ENCODE peak calls at places on chromosomes 16 and 17, in four cellular contexts. One of them, this sample, is unnamed.

GRCh38 chr17:75031972-75032895 is 14.5 kb downstream of the ATP5PD start:
- DNase-seq in IMR-90: peak; percentile 84
- DNase-seq in DND-41: no peak
- DNase-seq in mammary epithelial cell: peak; percentile 72
- DNase-seq in this sample: no peak

GRCh38 chr16:48003226-48003907 is 152.4 kb downstream of the ABCC12 start:
- DNase-seq in IMR-90: no peak
- DNase-seq in DND-41: no peak
- DNase-seq in mammary epithelial cell: peak; percentile 96
- DNase-seq in this sample: no peak

GRCh38 chr16:85103096-85104079 is 8.9 kb downstream of the CIBAR2 start:
- DNase-seq in IMR-90: no peak
- DNase-seq in DND-41: no peak
- DNase-seq in mammary epithelial cell: no peak
- DNase-seq in this sample: no peak

GRCh38 chr17:46741122-46741725 is 77.3 kb downstream of the WNT3 start:
- DNase-seq in IMR-90: no peak
- DNase-seq in DND-41: no peak
- DNase-seq in mammary epithelial cell: no peak
- DNase-seq in this sample: no peak

GRCh38 chr17:358491-359133 is 6.0 kb upstream of the RPH3AL start:
- DNase-seq in IMR-90: no peak
- DNase-seq in DND-41: no peak
- DNase-seq in mammary epithelial cell: no peak
- DNase-seq in this sample: no peak

GRCh38 chr17:81792675-81793615 is 11.0 kb upstream of the GCGR start:
- DNase-seq in IMR-90: no peak
- DNase-seq in DND-41: no peak
- DNase-seq in mammary epithelial cell: no peak
- DNase-seq in this sample: no peak

GRCh38 chr17:77692571-77693161 is 265.8 kb upstream of the TNRC6C start:
- DNase-seq in IMR-90: peak; percentile 9
- DNase-seq in DND-41: peak; percentile 29
- DNase-seq in mammary epithelial cell: peak; percentile 51
- DNase-seq in this sample: no peak

GRCh38 chr17:77594416-77595209 is 363.9 kb upstream of the TNRC6C start:
- DNase-seq in IMR-90: no peak
- DNase-seq in DND-41: peak; percentile 45
- DNase-seq in mammary epithelial cell: no peak
- DNase-seq in this sample: no peak

GRCh38 chr17:35890774-35891155 is 10.6 kb upstream of the CCL5 start:
- DNase-seq in IMR-90: no peak
- DNase-seq in DND-41: peak; percentile 55
- DNase-seq in mammary epithelial cell: no peak
- DNase-seq in this sample: no peak

GRCh38 chr17:22374741-22375140 is 682.4 kb downstream of the KCNJ18 start:
- DNase-seq in IMR-90: no peak
- DNase-seq in DND-41: no peak
- DNase-seq in mammary epithelial cell: no peak
- DNase-seq in this sample: no peak

GRCh38 chr17:29594441-29595090 is 1.6 kb downstream of the ANKRD13B start:
- DNase-seq in IMR-90: no peak
- DNase-seq in DND-41: no peak
- DNase-seq in mammary epithelial cell: no peak
- DNase-seq in this sample: no peak

GRCh38 chr16:1964046-1964505 is 550 bp downstream of the RPS2 start:
- DNase-seq in IMR-90: no peak
- DNase-seq in DND-41: peak; percentile 42
- DNase-seq in mammary epithelial cell: peak; percentile 17
- DNase-seq in this sample: peak; percentile 67

GRCh38 chr17:41065829-41066624 is at the start of gene KRTAP2-4:
- DNase-seq in IMR-90: peak; percentile 98
- DNase-seq in DND-41: no peak
- DNase-seq in mammary epithelial cell: peak; percentile 96
- DNase-seq in this sample: no peak

GRCh38 chr17:78438271-78438691 is 59.8 kb downstream of the PGS1 start:
- DNase-seq in IMR-90: no peak
- DNase-seq in DND-41: no peak
- DNase-seq in mammary epithelial cell: no peak
- DNase-seq in this sample: no peak

GRCh38 chr16:68401871-68402747 is 46.2 kb downstream of the SMPD3 start:
- DNase-seq in IMR-90: peak; percentile 68
- DNase-seq in DND-41: no peak
- DNase-seq in mammary epithelial cell: peak; percentile 41
- DNase-seq in this sample: no peak

GRCh38 chr16:89732918-89733242 is 11.5 kb downstream of the ZNF276 start:
- DNase-seq in IMR-90: no peak
- DNase-seq in DND-41: no peak
- DNase-seq in mammary epithelial cell: no peak
- DNase-seq in this sample: no peak

GRCh38 chr16:73921295-73921694 is 375.3 kb upstream of the PSMD7 start:
- DNase-seq in IMR-90: no peak
- DNase-seq in DND-41: no peak
- DNase-seq in mammary epithelial cell: no peak
- DNase-seq in this sample: no peak

GRCh38 chr17:28371245-28372202 is at the start of gene SARM1:
- DNase-seq in IMR-90: peak; percentile 85
- DNase-seq in DND-41: peak; percentile 66
- DNase-seq in mammary epithelial cell: peak; percentile 27
- DNase-seq in this sample: peak; percentile 91

GRCh38 chr17:77735341-77736206 is 222.9 kb upstream of the TNRC6C start:
- DNase-seq in IMR-90: no peak
- DNase-seq in DND-41: peak; percentile 1
- DNase-seq in mammary epithelial cell: no peak
- DNase-seq in this sample: no peak

GRCh38 chr17:75059369-75060345 is 12.6 kb downstream of the KCTD2 start:
- DNase-seq in IMR-90: peak; percentile 81
- DNase-seq in DND-41: no peak
- DNase-seq in mammary epithelial cell: no peak
- DNase-seq in this sample: no peak

GRCh38 chr17:73064084-73064938 is 28.2 kb downstream of the SLC39A11 start:
- DNase-seq in IMR-90: no peak
- DNase-seq in DND-41: peak; percentile 58
- DNase-seq in mammary epithelial cell: no peak
- DNase-seq in this sample: no peak

GRCh38 chr16:71666928-71667707 is 41.1 kb downstream of the MARVELD3 start:
- DNase-seq in IMR-90: no peak
- DNase-seq in DND-41: no peak
- DNase-seq in mammary epithelial cell: no peak
- DNase-seq in this sample: no peak

GRCh38 chr17:14301761-14302401 is 1.0 kb downstream of the HS3ST3B1 start:
- DNase-seq in IMR-90: peak; percentile 48
- DNase-seq in DND-41: peak; percentile 56
- DNase-seq in mammary epithelial cell: peak; percentile 58
- DNase-seq in this sample: peak; percentile 43

GRCh38 chr16:57539072-57539796 is 2.9 kb upstream of the CCDC102A start:
- DNase-seq in IMR-90: no peak
- DNase-seq in DND-41: no peak
- DNase-seq in mammary epithelial cell: no peak
- DNase-seq in this sample: peak; percentile 81

GRCh38 chr17:78753316-78754250 is 28.5 kb downstream of the CYTH1 start:
- DNase-seq in IMR-90: peak; percentile 43
- DNase-seq in DND-41: no peak
- DNase-seq in mammary epithelial cell: no peak
- DNase-seq in this sample: no peak

DNA sequence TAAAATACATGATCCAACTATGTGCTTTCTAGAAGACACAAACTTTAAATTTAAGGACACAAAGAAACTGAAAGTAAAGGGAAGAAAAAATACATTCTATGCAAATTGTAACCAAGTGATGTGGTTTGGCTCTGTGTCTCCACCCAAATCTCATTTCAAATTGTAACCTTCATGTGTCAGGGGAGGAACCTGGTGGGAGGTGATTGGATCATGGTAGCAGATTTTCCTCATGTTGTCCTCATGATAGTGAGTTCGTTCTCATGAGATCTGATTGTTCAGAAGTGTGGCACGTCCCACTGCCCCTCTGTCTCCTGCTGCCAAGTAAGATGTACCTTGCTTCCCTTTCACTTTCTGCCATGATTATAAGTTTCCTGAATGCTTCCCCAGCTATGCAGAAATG is 15.0 kb downstream of the OR1A1 start:
- DNase-seq in IMR-90: no peak
- DNase-seq in DND-41: no peak
- DNase-seq in mammary epithelial cell: no peak
- DNase-seq in this sample: no peak
- H3K4me3 ChIP-seq in IMR-90: no peak overlapping the region
- H3K4me3 ChIP-seq in DND-41: no peak overlapping the region
- H3K4me3 ChIP-seq in mammary epithelial cell: no peak overlapping the region
- H3K4me3 ChIP-seq in this sample: no peak overlapping the region

GRCh38 chr16:59224426-59224825 is 490.3 kb upstream of the GOT2 start:
- DNase-seq in IMR-90: no peak
- DNase-seq in DND-41: no peak
- DNase-seq in mammary epithelial cell: no peak
- DNase-seq in this sample: no peak
- TF ChIP-seq CTCF in IMR-90: no peak
- TF ChIP-seq CTCF in DND-41: no peak
- TF ChIP-seq CTCF in mammary epithelial cell: no peak
- TF ChIP-seq CTCF in this sample: no peak

GRCh38 chr17:67469208-67469980 is 92.3 kb downstream of the PITPNC1 start:
- DNase-seq in IMR-90: peak; percentile 28
- DNase-seq in DND-41: peak; percentile 40
- DNase-seq in mammary epithelial cell: no peak
- DNase-seq in this sample: no peak
- H3K4me3 ChIP-seq in IMR-90: no peak overlapping the region
- H3K4me3 ChIP-seq in DND-41: no peak overlapping the region
- H3K4me3 ChIP-seq in mammary epithelial cell: no peak overlapping the region
- H3K4me3 ChIP-seq in this sample: no peak overlapping the region

GRCh38 chr16:15457958-15458357 is 23.6 kb downstream of the BMERB1 start:
- DNase-seq in IMR-90: no peak
- DNase-seq in DND-41: no peak
- DNase-seq in mammary epithelial cell: no peak
- DNase-seq in this sample: no peak
- TF ChIP-seq CTCF in IMR-90: no peak
- TF ChIP-seq CTCF in DND-41: no peak
- TF ChIP-seq CTCF in mammary epithelial cell: no peak
- TF ChIP-seq CTCF in this sample: no peak

GRCh38 chr17:80790021-80790765 is 201.4 kb upstream of the CHMP6 start:
- DNase-seq in IMR-90: no peak
- DNase-seq in DND-41: peak; percentile 67
- DNase-seq in mammary epithelial cell: no peak
- DNase-seq in this sample: peak; percentile 65

GRCh38 chr17:80791758-80792284 is 199.8 kb upstream of the CHMP6 start:
- DNase-seq in IMR-90: peak; percentile 100
- DNase-seq in DND-41: peak; percentile 21
- DNase-seq in mammary epithelial cell: peak; percentile 82
- DNase-seq in this sample: peak; percentile 44

GRCh38 chr17:80792373-80792781 is 199.3 kb upstream of the CHMP6 start:
- DNase-seq in IMR-90: peak; percentile 56
- DNase-seq in DND-41: no peak
- DNase-seq in mammary epithelial cell: no peak
- DNase-seq in this sample: no peak

GRCh38 chr17:80789356-80789902 is 202.2 kb upstream of the CHMP6 start:
- DNase-seq in IMR-90: peak; percentile 97
- DNase-seq in DND-41: peak; percentile 77
- DNase-seq in mammary epithelial cell: peak; percentile 74
- DNase-seq in this sample: no peak

DNA sequence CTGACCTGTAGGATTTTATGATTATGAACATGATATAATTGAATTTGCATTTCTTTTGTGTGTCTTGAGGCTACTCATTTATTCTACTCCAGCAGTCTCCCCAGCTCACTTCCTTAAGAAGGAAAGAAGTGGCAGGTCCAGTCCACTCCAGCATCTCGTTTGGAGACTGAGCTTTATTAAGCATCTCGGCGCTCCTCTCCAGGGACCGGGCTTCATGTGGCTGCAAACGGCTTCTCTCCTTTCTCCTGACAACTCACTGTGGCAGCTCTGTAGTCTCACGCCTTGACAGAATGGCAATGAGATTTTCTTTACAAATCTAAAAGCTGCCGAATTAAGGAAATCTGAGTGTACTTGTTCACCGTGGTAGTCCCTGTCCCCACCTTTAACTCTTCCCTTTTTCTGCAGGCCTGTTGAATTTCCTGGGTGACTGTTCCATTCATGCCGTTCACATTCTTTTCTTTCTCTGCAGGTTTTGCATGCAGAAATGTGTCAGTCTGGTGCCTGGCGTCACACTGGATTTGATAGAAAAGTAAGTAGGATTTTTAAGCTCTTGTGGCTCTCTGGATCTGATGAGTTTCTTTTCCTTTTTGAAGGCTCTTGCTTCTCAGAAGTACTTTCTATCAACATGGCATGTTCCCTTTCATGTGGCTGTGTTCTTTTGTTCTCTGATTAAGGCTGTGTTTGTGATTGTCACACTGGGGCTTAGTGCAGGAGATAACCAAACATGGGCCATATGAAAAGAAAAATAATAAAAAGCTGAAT is 200.5 kb upstream of the CHMP6 start:
- DNase-seq in IMR-90: no peak
- DNase-seq in DND-41: peak; percentile 38
- DNase-seq in mammary epithelial cell: no peak
- DNase-seq in this sample: no peak
- H3K4me3 ChIP-seq in IMR-90: no peak overlapping the region
- H3K4me3 ChIP-seq in DND-41: no peak overlapping the region
- H3K4me3 ChIP-seq in mammary epithelial cell: no peak overlapping the region
- H3K4me3 ChIP-seq in this sample: no peak overlapping the region

GRCh38 chr16:50368410-50369132 is at the start of gene BRD7:
- DNase-seq in IMR-90: peak; percentile 37
- DNase-seq in DND-41: peak; percentile 83
- DNase-seq in mammary epithelial cell: peak; percentile 42
- DNase-seq in this sample: peak; percentile 82
- TF ChIP-seq CTCF in IMR-90: peak; percentile 56
- TF ChIP-seq CTCF in DND-41: peak; percentile 60
- TF ChIP-seq CTCF in mammary epithelial cell: no peak
- TF ChIP-seq CTCF in this sample: no peak

DNA sequence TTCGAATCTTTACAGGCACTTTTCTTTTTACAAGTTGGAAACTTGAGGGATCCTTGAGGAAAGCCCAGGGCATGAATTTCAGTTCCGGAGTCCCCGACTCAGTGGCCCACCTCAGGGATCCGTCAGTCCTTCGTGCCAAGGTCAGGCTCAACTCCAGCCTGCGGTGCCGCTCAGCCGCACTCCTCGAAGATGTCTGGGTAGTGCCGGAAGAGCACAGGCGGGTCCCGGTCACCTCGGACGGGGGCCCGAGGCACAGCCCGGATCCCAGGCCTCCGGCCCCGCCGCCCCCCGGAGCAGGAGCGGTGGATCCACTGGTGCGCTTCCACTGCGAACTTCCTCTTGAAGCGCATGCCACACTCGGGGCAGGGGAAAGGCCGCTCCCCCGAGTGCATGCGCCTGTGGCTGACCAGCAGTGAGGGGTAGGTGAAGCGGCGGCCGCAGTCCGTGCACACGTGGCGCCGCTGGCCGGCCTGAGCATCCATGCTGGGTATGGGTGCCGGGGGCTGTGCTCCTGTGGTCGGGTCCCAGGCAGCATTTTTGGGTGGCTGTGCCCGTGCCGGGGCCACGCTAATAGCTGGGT is 1.7 kb downstream of the ZNF688 start:
- DNase-seq in IMR-90: no peak
- DNase-seq in DND-41: no peak
- DNase-seq in mammary epithelial cell: no peak
- DNase-seq in this sample: no peak
- H3K4me3 ChIP-seq in IMR-90: no peak overlapping the region
- H3K4me3 ChIP-seq in DND-41: no peak overlapping the region
- H3K4me3 ChIP-seq in mammary epithelial cell: no peak overlapping the region
- H3K4me3 ChIP-seq in this sample: no peak overlapping the region